ENCODE peak calls at places on chromosomes 7 and 10, in seven cellular contexts. N is heart left ventricle, A is GM06990, R is left lung, W is mucosa of descending colon, Y is neural progenitor cell, Q is left ventricle myocardium inferior. E is an unnamed sample. For H3K36me3, the result is how much of the 10 kb centered on the place peaks cover.

GRCh38 chr7:140655511-140656408 is 15.1 kb upstream of the DENND2A start:
- DNase-seq in N (no peak), A (no peak), R (no peak), W (no peak), Y (no peak), Q (no peak), E (no peak)

GRCh38 chr7:110675383-110676103 is 415.4 kb upstream of the LRRN3 start:
- DNase-seq in N (no peak), A (no peak), R (no peak), W (no peak), Y (no peak), Q (no peak), E (no peak)

GRCh38 chr7:55533050-55533728 is 39.1 kb downstream of the VOPP1 start:
- DNase-seq in N (no peak), A (peak), R (no peak), W (no peak), Y (no peak), Q (no peak), E (no peak)

GRCh38 chr10:31601136-31601535 is 282.1 kb downstream of the ZEB1 start:
- DNase-seq in N (no peak), A (no peak), R (no peak), W (no peak), Y (no peak), Q (no peak), E (no peak)

GRCh38 chr7:128172151-128172550 is 68.9 kb upstream of the LEP start:
- DNase-seq in N (no peak), A (no peak), R (no peak), W (peak), Y (no peak), Q (no peak), E (no peak)

GRCh38 chr10:49783645-49784044 is 21.5 kb upstream of the OGDHL start:
- DNase-seq in N (no peak), A (no peak), R (no peak), W (no peak), Y (peak), Q (no peak), E (no peak)

GRCh38 chr10:131657318-131657984 is 243.4 kb upstream of the PPP2R2D start:
- DNase-seq in N (no peak), A (no peak), R (no peak), W (no peak), Y (no peak), Q (no peak), E (no peak)

GRCh38 chr7:83130623-83131545 is 31.8 kb downstream of the PCLO start:
- DNase-seq in N (no peak), A (no peak), R (no peak), W (no peak), Y (no peak), Q (no peak), E (no peak)

GRCh38 chr10:122554576-122554975 is 6.0 kb upstream of the DMBT1 start:
- DNase-seq in N (no peak), A (no peak), R (no peak), W (no peak), Y (no peak), Q (no peak), E (no peak)

GRCh38 chr7:75049817-75050216 is 23.8 kb downstream of the RCC1L start:
- DNase-seq in N (no peak), A (no peak), R (no peak), W (no peak), Y (no peak), Q (no peak), E (no peak)
- H3K36me3 ChIP-seq in N (under half), A (under half), R (under half), W (under half), Y (under half), Q (half or more), E (under half)

DNA sequence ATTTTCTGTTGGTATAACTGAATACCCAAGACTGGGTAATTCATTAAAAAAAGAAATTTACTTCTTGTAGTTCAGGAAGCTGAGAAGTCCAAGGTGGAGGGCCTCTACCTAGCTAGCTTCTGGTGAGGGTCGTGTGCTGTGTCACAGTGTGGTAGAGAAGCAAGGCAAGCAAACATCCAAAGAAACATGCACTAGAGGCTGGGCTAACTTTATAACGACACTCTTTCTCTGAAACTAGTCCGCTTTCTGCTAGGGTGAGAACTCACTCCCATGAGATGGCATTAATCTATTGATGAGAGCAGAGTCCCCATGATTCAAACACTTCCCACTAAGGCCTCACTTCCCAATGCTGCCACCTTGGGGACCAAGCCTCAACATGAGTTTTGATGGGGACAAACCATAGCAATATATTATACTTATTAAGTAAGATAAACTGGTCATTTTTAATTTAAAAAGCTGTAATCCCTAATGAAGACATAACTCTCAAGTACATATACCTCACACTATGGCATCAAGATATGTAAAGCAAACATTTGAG is 50.8 kb downstream of the PHYHIPL start:
- DNase-seq in N (no peak), A (no peak), R (no peak), W (no peak), Y (peak), Q (no peak), E (no peak)
- TF ChIP-seq CTCF in N (no peak), A (no peak), R (no peak), W (no peak), Y (peak), Q (no peak), E (no peak)

GRCh38 chr10:98374176-98374969 is 40.6 kb downstream of the PYROXD2 start:
- DNase-seq in N (no peak), A (no peak), R (no peak), W (no peak), Y (no peak), Q (no peak), E (no peak)
- H3K4me3 ChIP-seq in N (no peak), A (no peak), R (no peak), W (no peak), Y (no peak), Q (no peak), E (no peak)

GRCh38 chr10:133452453-133452852 is 1.3 kb upstream of the SCART1 start:
- DNase-seq in N (no peak), A (no peak), R (no peak), W (no peak), Y (no peak), Q (no peak), E (no peak)
- H3K36me3 ChIP-seq in N (under half), A (under half), R (under half), W (under half), Y (under half), Q (under half), E (under half)

DNA sequence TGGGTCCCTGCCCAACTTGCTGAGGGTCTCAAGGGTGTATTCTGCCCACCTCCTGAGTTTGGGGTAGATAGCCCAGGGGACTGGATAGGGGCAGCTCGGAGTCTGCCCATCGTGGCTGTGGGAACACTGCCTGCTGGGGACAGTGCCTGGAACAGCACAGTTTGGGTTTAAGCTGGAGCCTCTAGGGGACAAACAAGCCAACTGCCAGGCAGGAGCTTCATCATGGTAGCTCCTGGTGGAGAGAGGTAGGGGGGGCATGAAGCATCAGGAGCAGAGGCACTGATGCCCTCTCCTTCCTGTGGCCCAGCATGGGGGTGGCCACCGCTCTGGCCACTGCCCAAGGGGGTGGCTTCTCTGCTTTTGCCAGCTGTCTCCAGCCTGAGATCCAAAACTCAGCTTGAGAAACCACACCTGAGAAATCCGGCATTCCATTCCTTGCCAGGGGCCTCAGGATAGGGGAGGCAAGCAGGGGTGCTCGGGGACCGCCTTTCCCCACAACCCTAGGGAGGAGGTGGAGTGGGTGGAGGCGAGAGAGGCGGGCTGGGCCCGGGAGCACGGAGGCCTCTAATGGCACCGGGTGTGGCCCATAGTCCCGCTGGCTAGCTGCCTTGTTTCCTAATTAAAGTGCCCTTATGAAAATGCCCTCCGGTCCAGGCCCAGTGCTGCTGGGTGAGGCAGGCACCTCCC is 47.6 kb downstream of the UNC5B start:
- DNase-seq in N (peak), A (no peak), R (peak), W (peak), Y (no peak), Q (no peak), E (no peak)
- TF ChIP-seq CTCF in N (no peak), A (no peak), R (no peak), W (no peak), Y (no peak), Q (peak), E (no peak)

GRCh38 chr7:122137291-122138077 is 6.6 kb downstream of the AASS start:
- DNase-seq in N (no peak), A (no peak), R (no peak), W (no peak), Y (no peak), Q (no peak), E (no peak)
- H3K4me3 ChIP-seq in N (peak), A (no peak), R (peak), W (no peak), Y (no peak), Q (peak), E (peak)

GRCh38 chr7:106098889-106099288 is 13.2 kb downstream of the SYPL1 start:
- DNase-seq in N (no peak), A (no peak), R (no peak), W (no peak), Y (no peak), Q (no peak), E (no peak)

GRCh38 chr7:106092204-106092603 is 19.9 kb downstream of the SYPL1 start:
- DNase-seq in N (no peak), A (no peak), R (no peak), W (no peak), Y (no peak), Q (no peak), E (no peak)

GRCh38 chr7:106099539-106099938 is 12.6 kb downstream of the SYPL1 start:
- DNase-seq in N (no peak), A (no peak), R (no peak), W (no peak), Y (no peak), Q (no peak), E (no peak)

GRCh38 chr7:106094780-106095179 is 17.3 kb downstream of the SYPL1 start:
- DNase-seq in N (no peak), A (no peak), R (no peak), W (no peak), Y (no peak), Q (no peak), E (no peak)

DNA sequence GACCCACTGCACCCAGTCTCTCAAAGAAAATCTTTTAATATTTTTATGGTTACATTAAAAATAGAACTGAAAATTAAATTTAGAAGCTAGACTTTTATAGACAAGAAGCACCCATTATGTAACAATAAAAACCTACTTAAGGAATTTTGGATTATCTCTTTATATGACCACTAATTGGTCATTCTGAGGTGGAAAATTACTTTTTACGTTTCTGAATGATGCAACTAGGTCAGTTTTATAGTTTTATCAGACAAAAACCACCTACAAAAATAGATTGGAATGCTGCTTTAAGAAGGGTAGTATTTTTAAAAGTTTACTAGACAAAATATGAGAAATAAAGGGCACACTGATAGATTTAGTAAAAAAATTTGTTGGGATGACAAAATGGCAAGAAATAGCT is 16.5 kb downstream of the SYPL1 start:
- DNase-seq in N (no peak), A (no peak), R (no peak), W (no peak), Y (no peak), Q (no peak), E (no peak)
- H3K36me3 ChIP-seq in N (under half), A (under half), R (under half), W (under half), Y (under half), Q (half or more), E (half or more)

DNA sequence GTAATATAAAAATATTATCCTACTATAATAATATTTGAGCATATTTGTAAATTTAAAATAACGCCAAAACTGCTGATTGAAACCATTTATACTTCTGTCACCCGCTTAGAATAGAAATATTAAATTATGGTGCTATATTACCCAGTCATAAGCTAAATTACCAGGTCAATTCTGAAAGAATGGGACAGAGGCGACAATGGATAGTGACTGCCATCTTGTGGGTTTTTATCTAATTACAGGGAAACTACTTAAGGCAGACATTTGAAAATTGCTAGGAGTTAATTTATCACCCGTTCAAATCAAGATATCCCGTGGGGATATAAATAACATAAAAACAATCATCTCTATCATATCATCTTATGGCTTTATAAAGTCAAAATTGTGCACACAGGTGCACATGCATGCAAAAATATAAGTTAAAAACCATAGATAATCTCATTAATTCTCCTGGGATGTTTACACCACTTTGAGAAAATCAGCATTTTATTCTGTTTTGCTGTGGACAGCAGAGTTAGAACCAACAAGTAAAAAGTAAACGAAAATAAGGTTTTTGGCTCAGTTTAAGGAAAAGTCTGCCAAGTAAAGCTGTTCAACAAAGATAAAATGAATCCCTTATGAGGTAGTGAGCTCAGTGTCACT is 41.3 kb upstream of the HPSE2 start:
- DNase-seq in N (no peak), A (no peak), R (no peak), W (no peak), Y (peak), Q (no peak), E (no peak)
- TF ChIP-seq CTCF in N (no peak), A (peak), R (no peak), W (no peak), Y (peak), Q (no peak), E (no peak)

E was measured in heart right ventricle.